ENCODE peak calls at places on chromosomes 13 and 19, in ten cellular contexts. V is GDM1; S is small intestine; Q is DMS79 treated with DMSO at 0.1 percent for 48 hours; J is T-helper 1 cell; M is CD8-positive, alpha-beta T cell; X is naive thymus-derived CD8-positive, alpha-beta T cell; E is Right ventricle myocardium superior; G is cardiac muscle cell; Y is A549. T is an unnamed sample.

GRCh38 chr13:98484289-98485219 is 92.4 kb downstream of the STK24 start:
- DNase-seq in V (peak), S (peak), Q (peak), J (peak), M (peak), X (no peak), E (peak), G (peak), Y (peak), T (peak)

GRCh38 chr13:48595330-48596127 is 58.2 kb upstream of the CYSLTR2 start:
- DNase-seq in V (peak), S (peak), Q (peak), J (peak), M (peak), X (peak), E (peak), G (peak), Y (peak), T (no peak)

GRCh38 chr19:56660381-56661105 is 11.0 kb downstream of the ZNF835 start:
- DNase-seq in V (no peak), S (no peak), Q (no peak), J (no peak), M (no peak), X (no peak), E (no peak), G (no peak), Y (no peak), T (no peak)

GRCh38 chr13:101127741-101128353 is 288.5 kb downstream of the NALCN start:
- DNase-seq in V (no peak), S (peak), Q (peak), J (no peak), M (no peak), X (no peak), E (no peak), G (peak), Y (peak), T (no peak)

GRCh38 chr13:40125336-40125735 is 469.9 kb downstream of the COG6 start:
- DNase-seq in V (no peak), S (no peak), Q (no peak), J (no peak), M (no peak), X (no peak), E (no peak), G (no peak), Y (no peak), T (no peak)

GRCh38 chr19:53365899-53366493 is 491 bp downstream of the ZNF525 start:
- DNase-seq in V (no peak), S (no peak), Q (peak), J (no peak), M (peak), X (peak), E (peak), G (peak), Y (no peak), T (no peak)

GRCh38 chr13:34748078-34748477 is 194.0 kb upstream of the NBEA start:
- DNase-seq in V (no peak), S (peak), Q (peak), J (no peak), M (no peak), X (no peak), E (peak), G (no peak), Y (no peak), T (no peak)

GRCh38 chr19:11414544-11414943 is 4.6 kb downstream of the RGL3 start:
- DNase-seq in V (no peak), S (no peak), Q (no peak), J (no peak), M (no peak), X (no peak), E (no peak), G (no peak), Y (no peak), T (no peak)

GRCh38 chr13:110228936-110229904 is 77.7 kb downstream of the COL4A1 start:
- DNase-seq in V (no peak), S (no peak), Q (no peak), J (no peak), M (no peak), X (no peak), E (no peak), G (no peak), Y (no peak), T (no peak)

GRCh38 chr13:80084086-80084676 is 256.7 kb downstream of the SPRY2 start:
- DNase-seq in V (no peak), S (peak), Q (no peak), J (no peak), M (no peak), X (no peak), E (no peak), G (no peak), Y (peak), T (no peak)

GRCh38 chr19:14795078-14795721 is 16.8 kb upstream of the ADGRE2 start:
- DNase-seq in V (no peak), S (no peak), Q (no peak), J (no peak), M (no peak), X (no peak), E (no peak), G (no peak), Y (no peak), T (no peak)

GRCh38 chr19:30593358-30593757 is 221.2 kb downstream of the ZNF536 start:
- DNase-seq in V (no peak), S (no peak), Q (peak), J (no peak), M (no peak), X (no peak), E (no peak), G (no peak), Y (no peak), T (no peak)

GRCh38 chr19:38213911-38214625 is 10.0 kb downstream of the DPF1 start:
- DNase-seq in V (peak), S (no peak), Q (peak), J (no peak), M (peak), X (no peak), E (no peak), G (no peak), Y (peak), T (no peak)